ENCODE peak calls at places on chromosomes 11 and 22, in seven cellular contexts. L is GM23338; Q is kidney epithelial cell; E is GM13976; T is AG09309; O is CD8-positive, alpha-beta T cell; G is tibial nerve. M is an unnamed sample.

GRCh38 chr11:64040684-64041267 is 5.0 kb downstream of the FLRT1 start:
- DNase-seq in E (peak), T (no peak), Q (no peak), G (no peak), O (no peak), L (peak), M (no peak)

GRCh38 chr22:21446128-21446826 is 20.9 kb upstream of the TMEM191C start:
- DNase-seq in Q (no peak), E (no peak), G (no peak), O (no peak), L (no peak), T (no peak), M (no peak)

GRCh38 chr22:39434243-39434653 is 22.6 kb upstream of the MGAT3 start:
- DNase-seq in L (no peak), G (no peak), O (no peak), E (no peak), Q (no peak), T (no peak), M (no peak)

GRCh38 chr22:40008726-40009125 is 14.0 kb downstream of the FAM83F start:
- DNase-seq in Q (peak), O (no peak), E (no peak), G (no peak), T (no peak), L (no peak), M (no peak)

GRCh38 chr11:45801723-45802315 is 3.1 kb upstream of the SLC35C1 start:
- DNase-seq in G (no peak), O (no peak), Q (no peak), E (no peak), T (no peak), L (peak), M (no peak)

GRCh38 chr11:67312187-67313021 is 9.1 kb downstream of the SSH3 start:
- DNase-seq in T (no peak), E (no peak), O (peak), L (no peak), G (no peak), Q (no peak), M (no peak)

GRCh38 chr11:43410394-43410793 is 51.7 kb downstream of the TTC17 start:
- DNase-seq in Q (no peak), T (no peak), G (no peak), E (no peak), O (no peak), L (no peak), M (no peak)

GRCh38 chr11:3799143-3799542 is 1.8 kb upstream of the NUP98 start:
- DNase-seq in G (no peak), Q (no peak), L (no peak), T (no peak), O (no peak), E (no peak), M (no peak)

GRCh38 chr11:117226388-117227385 is 5.2 kb downstream of the PCSK7 start:
- DNase-seq in T (peak), E (peak), L (peak), G (no peak), Q (peak), O (peak), M (peak)

GRCh38 chr11:96388891-96389603 is 665 bp downstream of the CCDC82 start:
- DNase-seq in O (no peak), G (no peak), Q (no peak), L (peak), T (no peak), E (no peak), M (no peak)

GRCh38 chr11:45930031-45930794 is 7.8 kb downstream of the LARGE2 start:
- DNase-seq in Q (no peak), L (no peak), O (peak), E (peak), T (no peak), G (no peak), M (peak)

GRCh38 chr11:12269104-12269441 is 108.3 kb upstream of the PARVA start:
- DNase-seq in E (no peak), Q (no peak), G (no peak), L (no peak), T (no peak), O (no peak), M (no peak)

GRCh38 chr22:39223091-39223710 is 21.6 kb downstream of the PDGFB start:
- DNase-seq in G (no peak), T (peak), O (no peak), Q (no peak), E (no peak), L (no peak), M (no peak)

GRCh38 chr11:64267207-64267945 is 16.0 kb downstream of the PLCB3 start:
- DNase-seq in E (no peak), T (no peak), G (no peak), Q (no peak), L (no peak), O (no peak), M (no peak)

GRCh38 chr11:112382561-112382960 is 121.9 kb upstream of the PLET1 start:
- DNase-seq in Q (no peak), O (no peak), G (no peak), E (no peak), L (peak), T (no peak), M (no peak)

GRCh38 chr22:38315801-38316339 is 1.4 kb downstream of the CSNK1E start:
- DNase-seq in T (no peak), L (no peak), E (no peak), G (no peak), O (no peak), Q (no peak), M (peak)

GRCh38 chr11:77287136-77287535 is 14.3 kb downstream of the GDPD4 start:
- DNase-seq in T (no peak), L (no peak), Q (no peak), G (no peak), O (no peak), E (no peak), M (no peak)

GRCh38 chr11:587978-588380 is 11.7 kb downstream of the PHRF1 start:
- DNase-seq in G (no peak), L (no peak), T (no peak), Q (peak), E (no peak), O (peak), M (no peak)

GRCh38 chr11:80255021-80255420 is 814.2 kb upstream of the TENM4 start:
- DNase-seq in L (no peak), G (no peak), O (no peak), T (no peak), Q (no peak), E (no peak), M (no peak)

GRCh38 chr11:110758012-110758411 is 45.8 kb upstream of the ARHGAP20 start:
- DNase-seq in Q (no peak), L (no peak), T (no peak), G (no peak), E (no peak), O (no peak), M (no peak)

GRCh38 chr22:46085831-46086576 is 64.3 kb upstream of the PPARA start:
- DNase-seq in L (no peak), T (peak), G (no peak), E (no peak), Q (no peak), O (no peak), M (no peak)

GRCh38 chr11:126637800-126638175 is 282.3 kb downstream of the ST3GAL4 start:
- DNase-seq in L (no peak), Q (no peak), G (no peak), E (no peak), O (no peak), T (peak), M (no peak)

GRCh38 chr11:64226507-64227051 is 505 bp downstream of the NUDT22 start:
- DNase-seq in E (peak), G (no peak), O (peak), Q (no peak), L (peak), T (no peak), M (peak)

GRCh38 chr11:46202149-46202548 is 75.3 kb upstream of the CREB3L1 start:
- DNase-seq in T (no peak), G (no peak), Q (no peak), E (no peak), L (peak), O (no peak), M (no peak)

GRCh38 chr11:44593194-44593593 is 27.7 kb downstream of the CD82 start:
- DNase-seq in Q (no peak), L (no peak), G (no peak), O (no peak), E (no peak), T (no peak), M (no peak)

GRCh38 chr22:24937114-24937513 is 9.4 kb downstream of the LHFPL7 start:
- DNase-seq in O (no peak), Q (no peak), T (no peak), L (peak), G (no peak), E (no peak), M (no peak)

GRCh38 chr11:104164028-104164520 is at the start of gene PDGFD:
- DNase-seq in L (peak), E (peak), G (peak), Q (peak), O (peak), T (no peak), M (peak)

GRCh38 chr11:64841592-64842365 is 2.7 kb downstream of the CDC42BPG start:
- DNase-seq in T (no peak), G (no peak), O (no peak), Q (no peak), L (peak), E (no peak), M (no peak)

DNA sequence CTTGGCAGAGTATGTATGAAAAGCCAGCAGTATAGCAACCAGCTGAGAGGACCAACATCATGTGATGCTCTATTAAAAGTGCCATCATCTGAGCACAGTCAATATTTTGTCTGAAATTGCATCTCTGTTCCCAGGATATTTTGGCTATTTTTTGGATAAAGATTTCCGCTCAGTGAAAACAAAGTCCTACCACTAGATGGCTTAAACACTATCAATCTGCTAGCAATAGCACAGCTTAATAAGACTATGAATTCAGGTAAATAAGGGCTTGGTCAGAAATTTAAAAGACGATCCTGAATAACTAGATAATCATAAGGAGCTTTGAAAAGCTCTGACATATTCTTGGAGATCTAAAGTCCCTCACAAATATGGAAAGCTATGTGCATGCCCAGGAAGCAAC is 74.4 kb downstream of the MS4A13 start:
- DNase-seq in L (peak), E (no peak), T (no peak), Q (no peak), O (no peak), G (no peak), M (no peak)
- TF ChIP-seq CTCF in L (peak), E (no peak), T (no peak), Q (peak), O (no peak), G (no peak), M (no peak)

GRCh38 chr22:37231406-37232139 is 12.5 kb downstream of the RAC2 start:
- DNase-seq in Q (no peak), G (no peak), O (peak), E (no peak), T (no peak), L (no peak), M (no peak)

GRCh38 chr22:37230673-37231405 is 13.2 kb downstream of the RAC2 start:
- DNase-seq in Q (no peak), O (peak), T (no peak), E (peak), G (no peak), L (no peak), M (peak)

GRCh38 chr22:37229012-37229804 is 14.9 kb downstream of the RAC2 start:
- DNase-seq in T (peak), G (no peak), Q (peak), L (no peak), E (no peak), O (no peak), M (no peak)

GRCh38 chr22:37228106-37229011 is 15.7 kb downstream of the RAC2 start:
- DNase-seq in G (no peak), L (no peak), E (no peak), T (no peak), Q (no peak), O (peak), M (no peak)

GRCh38 chr22:37229805-37230672 is 14.0 kb downstream of the RAC2 start:
- DNase-seq in G (no peak), O (peak), E (peak), L (no peak), T (peak), Q (no peak), M (peak)
- TF ChIP-seq CTCF in G (no peak), O (no peak), E (no peak), L (no peak), T (no peak), Q (no peak), M (no peak)

GRCh38 chr11:122360875-122361274 is 244.9 kb upstream of the BLID start:
- DNase-seq in L (no peak), T (no peak), E (no peak), O (no peak), G (no peak), Q (no peak), M (no peak)
- TF ChIP-seq CTCF in L (peak), T (no peak), E (no peak), O (no peak), G (no peak), Q (no peak), M (peak)

GRCh38 chr11:75429902-75430691 is 2.9 kb downstream of the KLHL35 start:
- DNase-seq in G (no peak), Q (peak), O (peak), T (no peak), L (peak), E (peak), M (peak)
- TF ChIP-seq CTCF in G (no peak), Q (no peak), O (no peak), T (no peak), L (no peak), E (no peak), M (no peak)

GRCh38 chr11:35892166-35892565 is 51.7 kb upstream of the LDLRAD3 start:
- DNase-seq in Q (no peak), O (no peak), T (no peak), E (no peak), G (no peak), L (no peak), M (no peak)
- TF ChIP-seq CTCF in Q (no peak), O (no peak), T (no peak), E (no peak), G (no peak), L (no peak), M (no peak)

DNA sequence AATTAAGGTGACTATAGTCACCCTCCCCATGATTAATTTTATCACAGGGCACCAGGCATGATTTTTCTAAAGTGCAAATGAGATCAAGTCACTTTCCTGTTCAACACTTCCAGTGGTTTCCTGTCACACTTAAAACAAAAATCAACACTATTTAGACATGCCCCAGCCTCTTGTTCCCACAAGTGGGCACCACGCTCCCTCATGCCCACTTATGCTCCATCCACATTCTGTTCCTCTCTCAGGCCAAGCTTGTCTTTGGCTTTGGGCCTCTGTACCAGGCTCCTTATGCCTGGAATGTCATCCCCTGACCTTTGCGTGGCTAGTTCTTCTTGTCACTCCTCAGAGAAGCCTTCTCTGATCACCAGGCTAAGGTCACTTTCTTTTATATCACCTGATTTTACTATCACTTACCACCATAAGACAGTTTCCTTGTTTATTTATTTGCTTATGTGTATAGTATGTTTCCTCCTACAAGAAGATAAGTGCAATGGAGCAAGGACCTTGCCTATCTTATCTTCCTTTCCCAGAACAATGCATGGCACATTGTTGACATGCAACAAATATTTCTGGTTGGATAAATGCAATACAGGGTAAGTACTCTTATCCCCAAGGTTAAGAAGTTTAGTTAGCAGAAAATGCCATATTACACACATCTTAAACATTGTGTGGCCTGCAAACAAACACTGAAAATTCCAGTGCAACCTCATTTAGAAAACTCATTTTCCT is 50.9 kb upstream of the PANX1 start:
- DNase-seq in O (no peak), T (no peak), Q (no peak), G (no peak), L (no peak), E (no peak), M (no peak)
- TF ChIP-seq CTCF in O (no peak), T (no peak), Q (no peak), G (no peak), L (no peak), E (no peak), M (no peak)

GRCh38 chr22:30754971-30755759 is 60.5 kb downstream of the OSBP2 start:
- DNase-seq in E (peak), T (peak), O (peak), Q (no peak), L (peak), G (peak), M (peak)
- TF ChIP-seq CTCF in E (peak), T (peak), O (peak), Q (peak), L (peak), G (peak), M (peak)

DNA sequence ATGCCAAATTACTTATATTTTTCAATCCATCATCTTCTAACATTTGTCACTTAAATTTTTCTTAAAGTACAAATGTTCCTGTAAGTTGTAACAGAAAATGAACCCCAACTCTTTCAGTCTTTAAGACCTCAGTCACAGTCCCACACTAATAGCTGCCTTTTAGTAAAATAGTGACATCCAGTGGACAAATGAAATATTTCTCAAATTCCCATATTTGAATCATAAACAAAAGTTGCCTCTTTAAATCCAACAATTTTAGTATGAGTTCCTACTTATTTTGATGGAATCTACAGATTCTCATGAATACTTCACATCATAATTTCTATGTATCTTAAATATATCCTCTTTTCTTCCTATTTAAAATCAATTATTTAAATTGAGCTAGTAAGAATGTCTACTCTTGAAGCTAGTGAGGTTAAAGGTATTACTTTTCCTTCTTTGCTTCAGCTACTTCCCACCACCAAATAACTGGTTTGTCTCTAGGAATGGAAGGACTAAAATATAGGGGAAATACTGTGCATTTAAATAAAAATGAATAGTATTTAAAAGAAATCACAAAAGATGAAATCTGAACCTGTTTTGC is 9.2 kb downstream of the LIN7C start:
- DNase-seq in Q (no peak), G (no peak), O (no peak), T (no peak), L (peak), E (peak), M (peak)
- TF ChIP-seq CTCF in Q (peak), G (peak), O (peak), T (peak), L (peak), E (peak), M (peak)

M was measured in GM13977.